ENCODE peak calls at places on chromosome X, in eight cellular contexts. H is GM13976; W is activated T-cell treated with anti-CD3 and anti-CD28 coated beads, Interleukin-2, amount 50 U/mL, for 72 hours; R is gastrocnemius medialis; V is fibroblast of lung; Z is SIG-M5; K is ACHN; X is NCI-H1436. N is an unnamed sample.
A peak's percentile ranks its signal among the peaks of the same experiment; 100 is the strongest.

GRCh38 chrX:12372111-12372510 is 233.8 kb downstream of the FRMPD4 start:
- DNase-seq in H (no peak), W (no peak), R (no peak), V (peak; percentile 40), Z (no peak), K (no peak), X (no peak), N (no peak)

GRCh38 chrX:15465347-15465746 is 27.8 kb downstream of the PIR start:
- DNase-seq in H (peak; percentile 36), W (no peak), R (no peak), V (peak; percentile 19), Z (no peak), K (no peak), X (no peak), N (no peak)

GRCh38 chrX:108947205-108947604 is 210.8 kb upstream of the IRS4 start:
- DNase-seq in H (no peak), W (no peak), R (no peak), V (no peak), Z (no peak), K (no peak), X (no peak), N (no peak)

GRCh38 chrX:19883878-19884277 is 3.5 kb downstream of the SH3KBP1 start:
- DNase-seq in H (no peak), W (peak; percentile 59), R (no peak), V (no peak), Z (no peak), K (no peak), X (no peak), N (no peak)

GRCh38 chrX:38664285-38664684 is 102.9 kb downstream of the TSPAN7 start:
- DNase-seq in H (peak; percentile 12), W (peak; percentile 3), R (no peak), V (peak; percentile 29), Z (no peak), K (peak; percentile 3), X (peak; percentile 1), N (no peak)

GRCh38 chrX:68114573-68115199 is 318.6 kb downstream of the OPHN1 start:
- DNase-seq in H (no peak), W (no peak), R (no peak), V (peak; percentile 40), Z (no peak), K (peak; percentile 3), X (no peak), N (no peak)

GRCh38 chrX:153966841-153967535 is 4.6 kb downstream of the HCFC1 start:
- DNase-seq in H (no peak), W (peak; percentile 52), R (no peak), V (peak; percentile 15), Z (no peak), K (no peak), X (no peak), N (no peak)

GRCh38 chrX:10444204-10444603 is 176.2 kb downstream of the MID1 start:
- DNase-seq in H (no peak), W (no peak), R (no peak), V (no peak), Z (no peak), K (no peak), X (no peak), N (no peak)

GRCh38 chrX:73214366-73215094 is at the start of gene NAP1L2:
- DNase-seq in H (peak; percentile 36), W (peak; percentile 36), R (no peak), V (peak; percentile 54), Z (no peak), K (no peak), X (no peak), N (no peak)

GRCh38 chrX:153966283-153966688 is 5.3 kb downstream of the HCFC1 start:
- DNase-seq in H (no peak), W (no peak), R (peak; percentile 43), V (peak; percentile 69), Z (no peak), K (no peak), X (no peak), N (no peak)